ENCODE peak calls at places on chromosomes 7 and 10, in five cellular contexts. C is neural progenitor cell, M is coronary artery, F is brain microvascular endothelial cell, I is psoas muscle. S is an unnamed sample.
A peak's percentile ranks its signal among the peaks of the same experiment; 100 is the strongest.

GRCh38 chr7:1241510-1242128 is 8.9 kb downstream of the UNCX start:
- DNase-seq in C (peak; percentile 48), F (no peak), M (no peak), I (peak; percentile 23), S (no peak)

GRCh38 chr10:79437111-79437814 is 8.2 kb downstream of the ZCCHC24 start:
- DNase-seq in C (no peak), I (no peak), M (no peak), F (no peak), S (no peak)

GRCh38 chr10:3473271-3473670 is 300.7 kb upstream of the PITRM1 start:
- DNase-seq in I (no peak), C (no peak), F (no peak), M (no peak), S (no peak)

GRCh38 chr10:50152792-50153272 is 85.1 kb downstream of the WASHC2A start:
- DNase-seq in C (peak; percentile 38), M (no peak), I (peak; percentile 48), F (no peak), S (peak; percentile 8)

GRCh38 chr7:82156168-82156567 is 287.4 kb downstream of the CACNA2D1 start:
- DNase-seq in I (no peak), M (no peak), C (peak; percentile 78), F (no peak), S (no peak)

GRCh38 chr10:22479419-22479818 is 134.1 kb downstream of the SPAG6 start:
- DNase-seq in F (no peak), I (no peak), C (no peak), M (no peak), S (no peak)

GRCh38 chr7:25821225-25821624 is 330.8 kb upstream of the NFE2L3 start:
- DNase-seq in F (no peak), M (no peak), C (no peak), I (no peak), S (no peak)

GRCh38 chr10:82558208-82558607 is 683.2 kb downstream of the NRG3 start:
- DNase-seq in C (no peak), F (no peak), M (no peak), I (no peak), S (no peak)

GRCh38 chr7:126819197-126819484 is 433.6 kb downstream of the GRM8 start:
- DNase-seq in M (no peak), C (no peak), F (no peak), I (no peak), S (no peak)

DNA sequence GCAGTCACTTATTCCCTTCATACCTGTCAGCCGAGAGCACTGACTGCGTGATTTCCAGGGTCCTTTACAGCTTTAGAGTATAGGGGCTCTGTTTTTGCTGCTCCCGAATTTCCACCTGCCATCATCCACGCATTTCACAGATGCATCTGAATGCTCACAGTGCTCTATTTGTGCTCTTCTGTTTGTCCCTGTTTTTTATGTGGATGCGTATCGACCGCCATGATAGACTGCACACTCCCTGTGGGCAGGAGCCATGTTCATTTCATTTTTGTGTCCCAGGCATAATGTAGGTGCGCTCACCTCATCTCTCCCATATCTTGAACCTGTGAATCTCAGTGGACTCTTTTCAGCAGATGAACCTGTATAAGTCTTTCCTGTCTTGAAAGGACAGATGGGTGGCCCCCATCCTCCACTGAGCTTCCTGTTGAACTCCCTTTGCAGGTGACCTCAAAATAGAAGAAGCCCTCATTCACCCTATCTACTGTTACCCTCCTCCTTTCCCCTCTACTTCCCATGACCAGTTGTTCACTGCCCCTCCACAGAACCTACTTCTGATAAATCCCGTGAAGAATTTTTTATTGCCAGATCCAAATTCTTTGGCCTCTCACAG is 228.4 kb downstream of the CELF2 start:
- DNase-seq in M (no peak), F (no peak), C (no peak), I (no peak), S (no peak)
- H3K27ac ChIP-seq in M (no peak overlapping the region), F (no peak overlapping the region), C (no peak overlapping the region), I (no peak overlapping the region), S (no peak overlapping the region)

GRCh38 chr7:30349816-30350215 is 65.4 kb downstream of the ZNRF2 start:
- DNase-seq in I (no peak), M (no peak), F (no peak), C (no peak), S (no peak)

GRCh38 chr7:30351274-30351673 is 66.9 kb downstream of the ZNRF2 start:
- DNase-seq in C (no peak), M (no peak), I (no peak), F (no peak), S (no peak)

GRCh38 chr7:30347226-30348082 is 63.1 kb downstream of the ZNRF2 start:
- DNase-seq in I (no peak), F (no peak), C (no peak), M (no peak), S (no peak)

GRCh38 chr7:30349170-30349569 is 64.8 kb downstream of the ZNRF2 start:
- DNase-seq in I (no peak), C (no peak), F (no peak), M (no peak), S (no peak)

DNA sequence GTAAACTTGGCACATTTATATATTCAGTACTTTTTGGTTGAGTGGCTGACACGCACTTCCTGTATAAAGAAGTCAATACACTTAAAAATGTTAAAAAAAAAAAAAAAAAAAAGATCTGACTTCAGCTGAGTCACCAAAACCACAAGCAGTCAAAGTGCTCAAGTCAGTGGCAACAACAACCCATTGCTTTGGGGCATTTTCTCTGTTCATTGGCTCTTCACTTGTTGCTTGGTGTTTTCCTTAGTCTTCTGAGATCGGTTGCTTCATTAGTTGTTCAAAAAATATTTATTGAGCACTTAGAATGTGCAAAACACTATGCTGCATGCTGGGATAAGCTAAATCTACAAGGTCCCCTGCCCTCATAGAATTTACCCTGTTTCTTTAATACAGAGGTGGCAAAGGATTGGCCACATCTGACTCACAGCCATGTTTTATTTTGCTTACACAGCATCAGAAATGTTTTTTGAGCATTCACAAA is 63.7 kb downstream of the ZNRF2 start:
- DNase-seq in M (no peak), I (no peak), F (peak; percentile 76), C (no peak), S (no peak)
- H3K4me3 ChIP-seq in M (no peak overlapping the region), I (no peak overlapping the region), F (no peak overlapping the region), C (no peak overlapping the region), S (no peak overlapping the region)

DNA sequence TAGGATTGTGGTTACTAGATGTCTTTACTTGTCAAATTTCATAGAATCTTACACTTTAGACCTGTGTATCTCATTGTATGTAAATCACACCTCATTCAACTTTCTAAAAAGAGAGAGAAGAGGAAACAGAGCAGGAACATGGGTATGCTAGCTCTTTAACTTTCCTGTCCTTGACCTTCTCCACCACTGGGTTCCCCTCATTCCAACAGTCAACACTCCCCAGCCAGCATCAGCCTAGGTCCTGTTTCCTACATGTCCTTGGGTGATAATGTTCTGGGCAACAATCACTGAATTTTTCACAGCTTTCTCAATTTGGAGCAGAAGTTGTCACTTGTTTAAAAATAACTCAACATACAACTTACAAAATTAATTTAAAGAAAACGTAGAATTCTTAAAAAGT is 9.2 kb upstream of the UNC5B start:
- DNase-seq in F (no peak), M (no peak), I (no peak), C (no peak), S (no peak)
- TF ChIP-seq CTCF in F (no peak), M (no peak), I (no peak), C (no peak), S (no peak)

DNA sequence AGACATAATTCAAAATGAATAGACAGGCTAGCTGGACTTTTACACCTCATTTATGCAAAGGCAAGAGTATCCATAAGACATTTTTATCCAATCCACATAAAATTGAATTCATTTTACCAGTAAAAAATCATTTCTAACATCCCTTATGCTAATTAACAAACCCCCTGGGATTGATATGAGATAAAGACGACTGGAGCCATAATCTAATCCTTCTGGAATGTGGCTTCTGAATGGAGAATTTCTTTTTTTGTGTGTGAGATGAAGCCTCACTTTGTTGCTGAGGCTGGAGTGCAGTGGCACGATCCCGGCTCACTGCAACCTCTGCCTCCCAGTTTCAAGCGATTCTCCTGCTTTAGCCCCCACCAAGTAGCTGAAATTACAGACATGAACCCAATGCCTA is 90.4 kb downstream of the AKR1D1 start:
- DNase-seq in I (no peak), M (no peak), F (no peak), C (no peak), S (no peak)
- H3K27ac ChIP-seq in I (no peak overlapping the region), M (no peak overlapping the region), F (peak overlapping the region; percentile 39), C (peak overlapping the region; percentile 92), S (no peak overlapping the region)

DNA sequence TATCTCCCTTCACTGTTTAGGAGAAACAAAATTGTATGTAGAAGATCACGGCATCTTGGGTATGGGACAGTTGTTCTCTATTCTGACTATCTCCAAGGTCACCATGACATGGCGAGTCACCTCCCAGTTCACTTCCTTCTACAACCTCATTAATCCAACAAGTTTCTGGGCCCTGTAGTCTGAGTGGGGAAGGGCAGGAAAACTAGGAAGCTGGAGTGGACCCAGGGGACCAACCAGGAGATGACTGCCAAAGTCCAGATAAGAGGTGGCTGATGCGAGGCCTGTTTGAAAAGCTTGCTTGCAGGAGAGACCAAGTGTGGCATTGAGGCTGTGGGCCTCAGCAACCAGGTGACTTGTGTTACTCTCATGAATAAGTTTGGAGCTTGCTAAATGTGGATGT is 584.9 kb downstream of the TNS3 start:
- DNase-seq in M (no peak), I (no peak), F (no peak), C (no peak), S (no peak)
- H3K4me3 ChIP-seq in M (no peak overlapping the region), I (no peak overlapping the region), F (no peak overlapping the region), C (no peak overlapping the region), S (no peak overlapping the region)

GRCh38 chr10:92914478-92915066 is 66.3 kb downstream of the EXOC6 start:
- DNase-seq in F (peak; percentile 49), C (peak; percentile 72), M (no peak), I (no peak), S (peak; percentile 83)
- TF ChIP-seq CTCF in F (peak; percentile 85), C (peak; percentile 72), M (peak; percentile 56), I (peak; percentile 57), S (peak; percentile 64)